ENCODE peak calls at places on chromosomes 11 and 22, in five cellular contexts. G, V, W, D and N are unnamed samples. For H3K9me3 and H3K4me1, the result is how much of the 10 kb centered on the place peaks cover.

GRCh38 chr22:20508815-20509271 is 1.4 kb downstream of the MED15 start:
- DNase-seq in D (no peak), V (no peak), G (no peak), W (no peak), N (no peak)

GRCh38 chr11:123483058-123483457 is 53.0 kb downstream of the GRAMD1B start:
- DNase-seq in W (peak), V (peak), D (no peak), G (no peak), N (no peak)

GRCh38 chr11:113087716-113088115 is 126.5 kb downstream of the NCAM1 start:
- DNase-seq in V (no peak), D (no peak), W (no peak), G (no peak), N (no peak)

GRCh38 chr22:29208879-29209623 is 3.4 kb downstream of the EMID1 start:
- DNase-seq in V (no peak), D (peak), G (no peak), W (no peak), N (no peak)

GRCh38 chr22:25388866-25389540 is 169.6 kb downstream of the CRYBB2 start:
- DNase-seq in D (no peak), G (no peak), W (no peak), V (no peak), N (no peak)

GRCh38 chr11:62431171-62431895 is 12.5 kb downstream of the SCGB1A1 start:
- DNase-seq in D (no peak), G (no peak), V (peak), W (peak), N (no peak)

GRCh38 chr11:76602431-76602861 is 68.1 kb downstream of the LRRC32 start:
- DNase-seq in W (peak), G (peak), V (no peak), D (peak), N (no peak)

GRCh38 chr11:46247090-46247489 is 30.4 kb upstream of the CREB3L1 start:
- DNase-seq in V (peak), G (no peak), D (no peak), W (no peak), N (no peak)

GRCh38 chr11:71283960-71284359 is 31.6 kb upstream of the SHANK2 start:
- DNase-seq in V (no peak), G (peak), W (no peak), D (no peak), N (no peak)

GRCh38 chr22:39028281-39028680 is 7.4 kb downstream of the APOBEC3D start:
- DNase-seq in V (no peak), G (no peak), W (no peak), D (no peak), N (no peak)

GRCh38 chr11:30585067-30585891 is 874 bp downstream of the MPPED2 start:
- DNase-seq in W (no peak), G (peak), D (peak), V (no peak), N (no peak)

GRCh38 chr22:27685971-27686370 is 115.6 kb downstream of the MN1 start:
- DNase-seq in W (no peak), V (no peak), D (no peak), G (no peak), N (no peak)

GRCh38 chr11:120643254-120643653 is 131.7 kb downstream of the GRIK4 start:
- DNase-seq in D (no peak), V (no peak), W (no peak), G (no peak), N (no peak)

GRCh38 chr22:37218771-37219411 is 6.6 kb upstream of the SSTR3 start:
- DNase-seq in D (no peak), V (no peak), G (no peak), W (no peak), N (peak)

GRCh38 chr11:47589103-47589502 is 2.6 kb downstream of the FAM180B start:
- DNase-seq in D (no peak), W (no peak), G (no peak), V (no peak), N (no peak)

GRCh38 chr11:109865558-109866186 is 227.5 kb upstream of the ZC3H12C start:
- DNase-seq in V (no peak), G (no peak), W (no peak), D (peak), N (no peak)

GRCh38 chr11:17803751-17804334 is 69.3 kb downstream of the KCNC1 start:
- DNase-seq in G (no peak), W (no peak), V (no peak), D (no peak), N (no peak)

GRCh38 chr22:41116342-41116741 is 23.9 kb downstream of the EP300 start:
- DNase-seq in G (no peak), V (no peak), W (no peak), D (no peak), N (no peak)

GRCh38 chr11:80383655-80384054 is 942.8 kb upstream of the TENM4 start:
- DNase-seq in G (no peak), V (no peak), D (no peak), W (no peak), N (no peak)

GRCh38 chr22:50115693-50116092 is 25.9 kb downstream of the MOV10L1 start:
- DNase-seq in V (peak), D (no peak), W (peak), G (peak), N (no peak)

GRCh38 chr11:1297011-1297575 is 12.3 kb downstream of the TOLLIP start:
- DNase-seq in G (peak), D (no peak), W (no peak), V (no peak), N (no peak)
- H3K9me3 ChIP-seq in G (under half), D (under half), W (under half), V (under half), N (under half)

GRCh38 chr11:35007277-35007676 is 90.9 kb downstream of the PDHX start:
- DNase-seq in D (no peak), G (no peak), W (no peak), V (no peak), N (no peak)
- H3K4me3 ChIP-seq in D (no peak), G (no peak), W (no peak), V (no peak), N (no peak)

DNA sequence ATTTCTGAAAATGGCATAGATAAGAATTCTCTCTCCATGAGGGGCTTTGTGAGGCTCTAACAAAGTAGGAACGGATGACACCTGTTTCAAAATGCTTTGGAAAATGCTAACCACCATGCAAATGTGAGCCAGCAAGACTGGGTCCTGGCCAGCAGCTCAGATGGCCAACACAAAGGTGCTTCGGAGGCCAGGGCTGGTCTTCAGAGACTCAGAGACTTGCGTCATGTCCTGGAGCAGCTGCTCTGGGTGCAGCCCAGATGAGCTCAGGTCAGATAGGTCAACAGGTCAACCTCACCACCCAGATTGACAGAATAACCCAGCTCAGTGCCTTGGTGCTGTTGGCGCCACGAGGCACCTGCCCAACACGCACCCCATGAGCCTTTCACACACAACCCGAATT is 12.0 kb upstream of the TMEM121B start:
- DNase-seq in G (no peak), V (no peak), D (no peak), W (no peak), N (no peak)
- H3K4me1 ChIP-seq in G (under half), V (under half), D (under half), W (under half), N (under half)

GRCh38 chr22:22996511-22997261 is 73.6 kb upstream of the GNAZ start:
- DNase-seq in G (no peak), W (no peak), D (no peak), V (no peak), N (no peak)

GRCh38 chr22:22997988-22998387 is 72.3 kb upstream of the GNAZ start:
- DNase-seq in D (no peak), W (no peak), G (no peak), V (no peak), N (no peak)

GRCh38 chr22:22999473-22999872 is 70.8 kb upstream of the GNAZ start:
- DNase-seq in D (no peak), W (no peak), V (no peak), G (no peak), N (no peak)

GRCh38 chr22:22995166-22995565 is 75.2 kb upstream of the GNAZ start:
- DNase-seq in G (no peak), D (no peak), W (no peak), V (no peak), N (no peak)

GRCh38 chr22:22997262-22997898 is 72.9 kb upstream of the GNAZ start:
- DNase-seq in D (no peak), W (no peak), V (no peak), G (no peak), N (no peak)
- H3K9me3 ChIP-seq in D (under half), W (under half), V (under half), G (under half), N (under half)

DNA sequence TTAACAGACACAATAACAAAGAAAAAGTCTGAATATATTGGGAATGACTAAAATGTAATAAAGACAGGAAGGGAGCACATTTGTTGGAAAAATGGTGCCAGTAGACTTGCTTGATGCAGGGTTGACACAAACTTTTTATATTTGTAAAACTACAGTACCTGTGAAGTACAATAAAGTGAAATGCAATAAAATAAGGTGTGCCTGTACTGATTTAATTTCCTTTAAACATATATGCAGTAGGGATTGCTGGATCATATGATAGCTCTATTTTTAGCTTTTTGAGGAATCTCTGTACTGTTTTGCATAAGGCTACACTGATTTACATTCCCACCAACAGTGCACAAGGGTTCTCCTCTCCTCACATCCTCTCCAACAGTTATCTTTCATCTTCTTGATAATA is 12.3 kb upstream of the GLYATL2 start:
- DNase-seq in G (no peak), V (no peak), D (no peak), W (no peak), N (no peak)
- H3K4me3 ChIP-seq in G (no peak), V (no peak), D (no peak), W (no peak), N (no peak)

GRCh38 chr11:2463766-2464277 is 19.0 kb downstream of the KCNQ1 start:
- DNase-seq in G (no peak), W (no peak), V (no peak), D (no peak), N (no peak)
- H3K4me1 ChIP-seq in G (under half), W (under half), V (under half), D (half or more), N (half or more)